ENCODE peak calls at places on chromosomes 13 and 19, in four cellular contexts. G, M, K and L are unnamed samples.
A peak's percentile ranks its signal among the peaks of the same experiment; 100 is the strongest.

GRCh38 chr19:58037927-58038687 is 4.3 kb downstream of the ZSCAN1 start:
- DNase-seq in M (peak; percentile 70), G (no peak), K (no peak), L (peak; percentile 74)

GRCh38 chr19:288911-289310 is 2.3 kb downstream of the PLPP2 start:
- DNase-seq in M (no peak), G (no peak), K (no peak), L (no peak)

GRCh38 chr13:71320452-71320851 is 546.6 kb downstream of the DACH1 start:
- DNase-seq in M (peak; percentile 46), G (no peak), K (no peak), L (no peak)

GRCh38 chr19:23957660-23958281 is 43.1 kb downstream of the ZNF726 start:
- DNase-seq in M (no peak), G (no peak), K (no peak), L (no peak)

GRCh38 chr19:10553087-10553667 is 9.5 kb downstream of the ATG4D start:
- DNase-seq in M (no peak), K (no peak), G (no peak), L (no peak)

GRCh38 chr13:98141938-98142426 is 912 bp upstream of the FARP1 start:
- DNase-seq in K (no peak), G (peak; percentile 39), M (peak; percentile 70), L (peak; percentile 60)

GRCh38 chr19:30254789-30255188 is 117.4 kb upstream of the ZNF536 start:
- DNase-seq in M (no peak), K (no peak), G (no peak), L (no peak)

GRCh38 chr13:77800219-77800618 is 102.7 kb downstream of the SLAIN1 start:
- DNase-seq in M (no peak), G (no peak), K (no peak), L (no peak)

GRCh38 chr19:42323852-42324654 is 1.4 kb upstream of the MEGF8 start:
- DNase-seq in M (peak; percentile 21), K (no peak), G (no peak), L (no peak)

GRCh38 chr19:55189424-55189823 is 9.3 kb upstream of the SYT5 start:
- DNase-seq in M (no peak), K (peak; percentile 29), G (no peak), L (peak; percentile 41)

GRCh38 chr19:55113570-55114039 is 3.8 kb downstream of the PPP1R12C start:
- DNase-seq in M (peak; percentile 99), K (no peak), G (peak; percentile 86), L (peak; percentile 86)

GRCh38 chr13:99982021-99982740 is 597 bp downstream of the ZIC2 start:
- DNase-seq in G (no peak), K (no peak), M (peak; percentile 52), L (no peak)

GRCh38 chr13:97712770-97713169 is 240.7 kb upstream of the IPO5 start:
- DNase-seq in K (no peak), M (no peak), G (no peak), L (no peak)

GRCh38 chr13:40993119-40993518 is 26.0 kb downstream of the ELF1 start:
- DNase-seq in K (no peak), M (peak; percentile 71), G (no peak), L (peak; percentile 44)

GRCh38 chr13:62142048-62142447 is 726.4 kb upstream of the PCDH20 start:
- DNase-seq in G (no peak), M (no peak), K (no peak), L (no peak)

GRCh38 chr19:1941146-1942077 is at the start of gene CSNK1G2:
- DNase-seq in M (no peak), K (no peak), G (no peak), L (no peak)

GRCh38 chr13:43830481-43830873 is 43.7 kb upstream of the ENOX1 start:
- DNase-seq in G (no peak), K (no peak), M (no peak), L (no peak)

GRCh38 chr19:56026769-56027168 is 40.2 kb downstream of the NLRP5 start:
- DNase-seq in G (no peak), M (no peak), K (no peak), L (no peak)

GRCh38 chr19:48752511-48753365 is at the start of gene FUT1:
- DNase-seq in M (peak; percentile 94), K (peak; percentile 61), G (no peak), L (peak; percentile 97)

GRCh38 chr13:66635526-66635925 is 594.6 kb downstream of the PCDH9 start:
- DNase-seq in M (no peak), G (no peak), K (no peak), L (no peak)

GRCh38 chr19:5991244-5991838 is 13.4 kb upstream of the RANBP3 start:
- DNase-seq in G (no peak), M (no peak), K (no peak), L (no peak)

GRCh38 chr19:37304190-37304883 is 66.6 kb upstream of the ZNF527 start:
- DNase-seq in G (peak; percentile 41), K (no peak), M (peak; percentile 78), L (peak; percentile 76)

GRCh38 chr13:23558675-23559536 is 11.3 kb upstream of the TNFRSF19 start:
- DNase-seq in K (no peak), M (peak; percentile 34), G (no peak), L (no peak)

GRCh38 chr19:27795369-27795768 is 1417.6 kb downstream of the UQCRFS1 start:
- DNase-seq in M (no peak), G (no peak), K (no peak), L (no peak)

GRCh38 chr13:84940801-84941200 is 858.4 kb downstream of the SLITRK6 start:
- DNase-seq in M (no peak), K (no peak), G (no peak), L (no peak)

GRCh38 chr13:98143157-98143553 is 261 bp downstream of the FARP1 start:
- DNase-seq in K (no peak), M (no peak), G (peak; percentile 58), L (peak; percentile 43)

GRCh38 chr13:87923713-87924112 is 252.5 kb downstream of the SLITRK5 start:
- DNase-seq in G (no peak), M (no peak), K (no peak), L (no peak)

GRCh38 chr13:23639672-23640275 is 69.6 kb downstream of the TNFRSF19 start:
- DNase-seq in K (no peak), G (no peak), M (no peak), L (no peak)

GRCh38 chr13:21076265-21076653 is 14.9 kb upstream of the LATS2 start:
- DNase-seq in G (no peak), M (peak; percentile 22), K (no peak), L (peak; percentile 52)

GRCh38 chr13:45941261-45941660 is 89.7 kb upstream of the SIAH3 start:
- DNase-seq in M (peak; percentile 51), K (no peak), G (no peak), L (no peak)

GRCh38 chr13:23447927-23448326 is 14.4 kb upstream of the SACS start:
- DNase-seq in K (no peak), M (no peak), G (no peak), L (no peak)

GRCh38 chr13:43804461-43805070 is 17.8 kb upstream of the ENOX1 start:
- DNase-seq in G (peak; percentile 59), M (peak; percentile 53), K (no peak), L (no peak)

GRCh38 chr13:112769615-112770014 is 79.8 kb downstream of the ATP11A start:
- DNase-seq in K (no peak), M (no peak), G (no peak), L (peak; percentile 25)
- H3K4ac ChIP-seq in K (no peak overlapping the region), M (no peak overlapping the region), G (no peak overlapping the region), L (no peak overlapping the region)

GRCh38 chr19:40005670-40006272 is 8.9 kb downstream of the ZNF546 start:
- DNase-seq in K (no peak), M (no peak), G (no peak), L (no peak)
- H3K4ac ChIP-seq in K (no peak overlapping the region), M (no peak overlapping the region), G (no peak overlapping the region), L (no peak overlapping the region)

GRCh38 chr19:18322759-18323460 is at the start of gene LSM4:
- DNase-seq in K (peak; percentile 95), G (peak; percentile 98), M (peak; percentile 99), L (peak; percentile 99)
- H3K4ac ChIP-seq in K (peak within 1 kb of the TSS; percentile 25), G (no peak within 1 kb of the TSS), M (peak within 1 kb of the TSS; percentile 95), L (peak within 1 kb of the TSS; percentile 75)

DNA sequence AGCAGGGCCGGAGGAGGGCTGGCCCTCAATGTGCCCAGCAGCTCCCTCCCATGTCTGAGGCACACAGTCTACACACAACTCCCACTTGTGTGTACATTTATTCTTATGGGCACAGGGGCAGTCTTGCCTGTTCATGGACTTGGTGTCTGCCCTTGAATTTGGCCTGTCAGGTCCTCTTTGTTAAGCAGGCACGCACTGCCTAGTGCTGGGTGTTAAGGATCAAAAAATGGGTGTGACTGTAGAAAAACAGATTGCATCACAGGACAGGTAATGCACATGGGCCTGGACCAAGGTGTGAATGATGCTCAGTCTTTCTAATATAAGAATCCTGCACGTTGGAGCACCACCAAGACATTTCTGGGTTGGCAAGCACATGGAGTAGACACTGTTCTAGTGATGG is 33.6 kb downstream of the GATAD2A start:
- DNase-seq in M (no peak), G (no peak), K (no peak), L (no peak)
- H3K4ac ChIP-seq in M (no peak overlapping the region), G (no peak overlapping the region), K (no peak overlapping the region), L (no peak overlapping the region)

GRCh38 chr13:47549219-47549752 is 451.8 kb downstream of the SUCLA2 start:
- DNase-seq in K (no peak), G (no peak), M (peak; percentile 37), L (no peak)
- H3K4ac ChIP-seq in K (no peak overlapping the region), G (no peak overlapping the region), M (no peak overlapping the region), L (no peak overlapping the region)

GRCh38 chr19:35715981-35716734 is 1.6 kb upstream of the KMT2B start:
- DNase-seq in K (no peak), G (no peak), M (no peak), L (no peak)
- H3K4ac ChIP-seq in K (peak overlapping the region; percentile 89), G (peak overlapping the region; percentile 81), M (no peak overlapping the region), L (no peak overlapping the region)

DNA sequence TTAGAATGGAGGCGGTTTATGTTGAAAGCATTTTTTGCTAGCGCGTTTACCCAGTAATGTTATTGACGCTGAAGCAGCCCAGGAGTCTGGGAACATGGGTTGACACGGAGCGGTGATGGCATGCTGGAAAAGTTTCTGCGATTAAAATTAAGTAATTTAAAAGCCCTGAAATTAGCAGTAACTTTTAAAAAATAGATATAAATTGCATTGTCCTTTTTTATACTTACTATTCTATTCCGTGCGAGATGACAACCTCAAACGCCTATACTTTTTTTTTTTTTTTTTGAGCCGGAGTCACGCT is 631 bp upstream of the ZNF160 start:
- DNase-seq in K (no peak), G (no peak), M (no peak), L (no peak)
- H3K4ac ChIP-seq in K (no peak overlapping the region), G (no peak overlapping the region), M (no peak overlapping the region), L (no peak overlapping the region)